ENCODE peak calls at places on chromosomes 1 and 21, in four cellular contexts. D is HL-60; A is CD4-positive, alpha-beta T cell; T is aorta. Y is an unnamed sample.

GRCh38 chr21:42040411-42041180 is 30.4 kb upstream of the ZBTB21 start:
- DNase-seq in A (no peak), T (peak; percentile 81), D (no peak), Y (no peak)

GRCh38 chr1:27971674-27972073 is 11.9 kb downstream of the XKR8 start:
- DNase-seq in A (no peak), D (no peak), T (no peak), Y (no peak)

GRCh38 chr1:50423670-50424000 is 392 bp upstream of the DMRTA2 start:
- DNase-seq in T (peak; percentile 70), A (no peak), D (peak; percentile 20), Y (no peak)

GRCh38 chr1:224897501-224897900 is 32.0 kb upstream of the DNAH14 start:
- DNase-seq in A (no peak), D (no peak), T (no peak), Y (no peak)

GRCh38 chr21:28256420-28256831 is 736.3 kb downstream of the LTN1 start:
- DNase-seq in T (no peak), D (no peak), A (no peak), Y (no peak)

GRCh38 chr1:8643542-8644536 is 173.6 kb downstream of the RERE start:
- DNase-seq in T (no peak), D (no peak), A (no peak), Y (no peak)

GRCh38 chr1:67710417-67710816 is 25.4 kb downstream of the GADD45A start:
- DNase-seq in D (no peak), A (no peak), T (no peak), Y (no peak)

GRCh38 chr1:167516404-167517388 is 1.6 kb downstream of the CD247 start:
- DNase-seq in A (no peak), D (no peak), T (no peak), Y (peak; percentile 49)

GRCh38 chr1:242828828-242829227 is 304.3 kb upstream of the PLD5 start:
- DNase-seq in A (no peak), T (no peak), D (no peak), Y (no peak)

Y was measured in T-cell.